ENCODE peak calls at places on chromosomes 7 and 10, in four cellular contexts. I, C, U and K are unnamed samples.

GRCh38 chr7:133478591-133479135 is 225.8 kb downstream of the EXOC4 start:
- DNase-seq in I (no peak), C (no peak), U (no peak), K (no peak)

GRCh38 chr7:98878365-98879197 is at the start of gene TRRAP:
- DNase-seq in I (peak), C (peak), U (peak), K (peak)

GRCh38 chr7:96612034-96612433 is 97.6 kb downstream of the SEM1 start:
- DNase-seq in I (no peak), C (no peak), U (no peak), K (no peak)

GRCh38 chr10:122861724-122862161 is 16.1 kb upstream of the CUZD1 start:
- DNase-seq in I (peak), C (no peak), U (peak), K (peak)

GRCh38 chr10:88437411-88437810 is 145.7 kb downstream of the RNLS start:
- DNase-seq in I (no peak), C (no peak), U (no peak), K (no peak)

GRCh38 chr10:80168679-80169380 is 36.3 kb downstream of the PLAC9 start:
- DNase-seq in I (no peak), C (no peak), U (no peak), K (peak)

GRCh38 chr10:33258951-33259350 is 75.5 kb downstream of the NRP1 start:
- DNase-seq in I (peak), C (no peak), U (no peak), K (peak)

GRCh38 chr10:45040921-45041320 is 40.2 kb downstream of the ZNF22 start:
- DNase-seq in I (peak), C (no peak), U (no peak), K (peak)

GRCh38 chr7:15709978-15710377 is 23.5 kb upstream of the MEOX2 start:
- DNase-seq in I (no peak), C (no peak), U (no peak), K (peak)

GRCh38 chr10:79435271-79436065 is 10.0 kb downstream of the ZCCHC24 start:
- DNase-seq in I (peak), C (peak), U (no peak), K (peak)

GRCh38 chr7:51477819-51478218 is 161.2 kb upstream of the COBL start:
- DNase-seq in I (no peak), C (no peak), U (no peak), K (no peak)

GRCh38 chr7:30770936-30771858 is at the start of gene MINDY4:
- DNase-seq in I (peak), C (peak), U (peak), K (peak)

GRCh38 chr7:69042138-69042537 is 556.1 kb upstream of the AUTS2 start:
- DNase-seq in I (no peak), C (no peak), U (no peak), K (no peak)

GRCh38 chr7:1544896-1545416 is 11.0 kb downstream of the TMEM184A start:
- DNase-seq in I (no peak), C (no peak), U (no peak), K (no peak)

GRCh38 chr7:130966246-130967009 is 232.4 kb upstream of the KLF14 start:
- DNase-seq in I (no peak), C (no peak), U (no peak), K (peak)

GRCh38 chr10:62819521-62819920 is 3.4 kb upstream of the EGR2 start:
- DNase-seq in I (no peak), C (no peak), U (no peak), K (no peak)

GRCh38 chr10:69458426-69459100 is 7.3 kb downstream of the TSPAN15 start:
- DNase-seq in I (no peak), C (no peak), U (no peak), K (no peak)

GRCh38 chr10:63703113-63703670 is 182.0 kb downstream of the REEP3 start:
- DNase-seq in I (no peak), C (no peak), U (peak), K (peak)

GRCh38 chr7:135665072-135665471 is 2.8 kb downstream of the STMP1 start:
- DNase-seq in I (no peak), C (no peak), U (no peak), K (no peak)

GRCh38 chr7:115319536-115319935 is 397.6 kb downstream of the MDFIC start:
- DNase-seq in I (no peak), C (no peak), U (no peak), K (no peak)

GRCh38 chr7:107725138-107725740 is 18.7 kb upstream of the CBLL1 start:
- DNase-seq in I (peak), C (peak), U (peak), K (peak)

GRCh38 chr7:18653381-18654155 is 158.0 kb downstream of the HDAC9 start:
- DNase-seq in I (peak), C (no peak), U (no peak), K (no peak)

GRCh38 chr7:78220754-78221153 is 422.2 kb downstream of the PHTF2 start:
- DNase-seq in I (no peak), C (no peak), U (no peak), K (no peak)

GRCh38 chr10:122197823-122198222 is 73.3 kb upstream of the BTBD16 start:
- DNase-seq in I (no peak), C (no peak), U (no peak), K (no peak)

GRCh38 chr7:78301361-78301760 is 502.8 kb downstream of the PHTF2 start:
- DNase-seq in I (peak), C (no peak), U (no peak), K (peak)

GRCh38 chr7:96899108-96899507 is 106.2 kb upstream of the DLX6 start:
- DNase-seq in I (no peak), C (no peak), U (no peak), K (no peak)

GRCh38 chr7:69283421-69283820 is 314.9 kb upstream of the AUTS2 start:
- DNase-seq in I (no peak), C (peak), U (no peak), K (no peak)

GRCh38 chr7:30862987-30863693 is 48.5 kb upstream of the AQP1 start:
- DNase-seq in I (no peak), C (no peak), U (no peak), K (no peak)

GRCh38 chr7:116736927-116737715 is 65.1 kb downstream of the MET start:
- DNase-seq in I (peak), C (no peak), U (no peak), K (no peak)

GRCh38 chr7:25894002-25894901 is 257.7 kb upstream of the NFE2L3 start:
- DNase-seq in I (no peak), C (no peak), U (peak), K (peak)

GRCh38 chr10:124305984-124306383 is 112.7 kb downstream of the OAT start:
- DNase-seq in I (no peak), C (no peak), U (no peak), K (no peak)

GRCh38 chr7:73894851-73895441 is 34.0 kb downstream of the TMEM270 start:
- DNase-seq in I (peak), C (peak), U (no peak), K (peak)

GRCh38 chr7:137996386-137996851 is 5.5 kb downstream of the CREB3L2 start:
- DNase-seq in I (no peak), C (peak), U (no peak), K (no peak)

GRCh38 chr7:99839560-99840011 is 11.8 kb downstream of the CYP3A43 start:
- DNase-seq in I (no peak), C (no peak), U (no peak), K (no peak)